ENCODE peak calls at places on chromosomes 13 and 19, in five cellular contexts. P is H1, J is HCT116, Y is Panc1, D is K562. W is an unnamed sample.

GRCh38 chr13:58087566-58087965 is 456.0 kb downstream of the PCDH17 start:
- DNase-seq in P (no peak), J (no peak), Y (no peak), D (no peak), W (no peak)

GRCh38 chr13:110811751-110812110 is 98.2 kb downstream of the ING1 start:
- DNase-seq in P (no peak), J (no peak), Y (no peak), D (no peak), W (no peak)

GRCh38 chr19:10402441-10403038 is 802 bp downstream of the CDC37 start:
- DNase-seq in P (no peak), J (no peak), Y (no peak), D (peak), W (peak)

GRCh38 chr13:52447815-52448552 is 2.5 kb downstream of the VPS36 start:
- DNase-seq in P (no peak), J (no peak), Y (no peak), D (peak), W (no peak)

GRCh38 chr19:50332264-50333038 is 3.3 kb upstream of the KCNC3 start:
- DNase-seq in P (peak), J (no peak), Y (no peak), D (peak), W (no peak)

GRCh38 chr19:39497850-39498261 is 891 bp upstream of the DLL3 start:
- DNase-seq in P (peak), J (no peak), Y (no peak), D (peak), W (peak)

GRCh38 chr13:107211073-107211472 is 643.1 kb upstream of the ARGLU1 start:
- DNase-seq in P (peak), J (peak), Y (peak), D (peak), W (peak)

GRCh38 chr13:19695829-19696228 is 62.4 kb downstream of the MPHOSPH8 start:
- DNase-seq in P (no peak), J (no peak), Y (no peak), D (no peak), W (no peak)

GRCh38 chr13:106468207-106468606 is 67.3 kb downstream of the EFNB2 start:
- DNase-seq in P (no peak), J (no peak), Y (no peak), D (no peak), W (no peak)

GRCh38 chr19:31337007-31337914 is 12.0 kb downstream of the TSHZ3 start:
- DNase-seq in P (no peak), J (no peak), Y (no peak), D (no peak), W (no peak)

GRCh38 chr19:3243851-3244700 is 19.6 kb downstream of the CELF5 start:
- DNase-seq in P (peak), J (peak), Y (no peak), D (peak), W (peak)

GRCh38 chr19:34254552-34255432 is at the start of gene GARRE1:
- DNase-seq in P (peak), J (no peak), Y (no peak), D (peak), W (no peak)

GRCh38 chr19:2587001-2587719 is 111.2 kb downstream of the GADD45B start:
- DNase-seq in P (no peak), J (no peak), Y (no peak), D (no peak), W (no peak)

GRCh38 chr19:34241513-34242337 is 12.6 kb upstream of the GARRE1 start:
- DNase-seq in P (peak), J (no peak), Y (no peak), D (peak), W (peak)

GRCh38 chr13:112486386-112487126 is 101.4 kb downstream of the TUBGCP3 start:
- DNase-seq in P (peak), J (no peak), Y (no peak), D (no peak), W (no peak)

GRCh38 chr13:30257433-30258099 is 49.8 kb downstream of the KATNAL1 start:
- DNase-seq in P (peak), J (no peak), Y (no peak), D (no peak), W (no peak)

GRCh38 chr19:30076751-30077670 is 135.0 kb downstream of the URI1 start:
- DNase-seq in P (no peak), J (no peak), Y (no peak), D (no peak), W (no peak)

GRCh38 chr13:51811920-51812328 is 8.0 kb upstream of the DHRS12 start:
- DNase-seq in P (no peak), J (no peak), Y (no peak), D (peak), W (no peak)

GRCh38 chr13:112067871-112068305 is 939 bp downstream of the SOX1 start:
- DNase-seq in P (peak), J (no peak), Y (no peak), D (no peak), W (no peak)

GRCh38 chr19:7426986-7427385 is 61.8 kb downstream of the PEX11G start:
- DNase-seq in P (no peak), J (no peak), Y (no peak), D (no peak), W (no peak)

GRCh38 chr19:53157601-53158000 is 1.3 kb downstream of the ZNF347 start:
- DNase-seq in P (peak), J (no peak), Y (no peak), D (peak), W (no peak)

GRCh38 chr19:378706-379105 is 30.2 kb downstream of the C2CD4C start:
- DNase-seq in P (no peak), J (no peak), Y (no peak), D (no peak), W (no peak)

GRCh38 chr13:27183561-27184147 is 12.0 kb upstream of the USP12 start:
- DNase-seq in P (no peak), J (no peak), Y (no peak), D (no peak), W (no peak)

GRCh38 chr13:49877629-49878218 is 58.4 kb downstream of the SPRYD7 start:
- DNase-seq in P (no peak), J (no peak), Y (no peak), D (no peak), W (no peak)

GRCh38 chr19:48476176-48476575 is 7.0 kb downstream of the CYTH2 start:
- DNase-seq in P (no peak), J (no peak), Y (no peak), D (no peak), W (no peak)

GRCh38 chr13:42836930-42837329 is 55.5 kb downstream of the FAM216B start:
- DNase-seq in P (no peak), J (peak), Y (no peak), D (no peak), W (no peak)

GRCh38 chr13:112579310-112579843 is 8.6 kb downstream of the TUBGCP3 start:
- DNase-seq in P (no peak), J (no peak), Y (no peak), D (no peak), W (no peak)

GRCh38 chr19:47729799-47730520 is 15.4 kb upstream of the NOP53 start:
- DNase-seq in P (peak), J (no peak), Y (no peak), D (peak), W (peak)

GRCh38 chr13:51136276-51136980 is 25.4 kb upstream of the C13orf42 start:
- DNase-seq in P (peak), J (no peak), Y (no peak), D (no peak), W (no peak)

GRCh38 chr13:40116008-40116407 is 460.5 kb downstream of the COG6 start:
- DNase-seq in P (no peak), J (peak), Y (no peak), D (peak), W (peak)

GRCh38 chr19:5585461-5586299 is 17.9 kb upstream of the TINCR start:
- DNase-seq in P (peak), J (no peak), Y (no peak), D (peak), W (no peak)

GRCh38 chr13:28754698-28755545 is 36.2 kb upstream of the SLC46A3 start:
- DNase-seq in P (peak), J (peak), Y (no peak), D (peak), W (peak)

GRCh38 chr19:48558018-48558684 is 6.2 kb downstream of the SULT2B1 start:
- DNase-seq in P (no peak), J (peak), Y (no peak), D (peak), W (peak)

GRCh38 chr13:102726430-102726829 is 31.6 kb upstream of the METTL21C start:
- DNase-seq in P (no peak), J (no peak), Y (no peak), D (peak), W (peak)

GRCh38 chr19:40718774-40719391 is 2.0 kb downstream of the ITPKC start:
- DNase-seq in P (no peak), J (peak), Y (no peak), D (peak), W (peak)

GRCh38 chr13:38804536-38804935 is 117.7 kb downstream of the FREM2 start:
- DNase-seq in P (no peak), J (no peak), Y (no peak), D (no peak), W (no peak)
- TF ChIP-seq SIN3A in P (no peak), J (no peak), Y (no peak), D (no peak), W (no peak)

DNA sequence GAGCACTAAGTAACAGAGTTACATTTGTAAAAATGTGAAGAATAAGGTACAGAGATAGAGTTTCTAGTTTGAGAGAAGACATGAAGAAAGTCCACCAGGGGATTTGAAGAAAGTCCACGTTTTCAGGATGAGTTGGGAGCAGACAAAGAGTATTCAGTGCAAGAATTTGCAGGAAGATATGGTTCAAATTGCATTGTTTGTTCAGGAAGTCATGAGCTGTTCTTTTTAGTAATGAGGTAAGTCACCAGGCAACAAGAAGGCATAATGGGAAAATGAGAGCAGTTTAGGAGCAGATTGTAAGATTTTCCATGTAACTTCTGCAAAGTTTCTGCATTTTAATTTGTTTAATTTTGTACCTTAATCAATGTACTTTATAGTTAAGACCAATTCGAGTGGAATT is 618.0 kb downstream of the DACH1 start:
- DNase-seq in P (no peak), J (no peak), Y (no peak), D (no peak), W (no peak)
- TF ChIP-seq SIN3A in P (no peak), J (no peak), Y (no peak), D (no peak), W (no peak)

DNA sequence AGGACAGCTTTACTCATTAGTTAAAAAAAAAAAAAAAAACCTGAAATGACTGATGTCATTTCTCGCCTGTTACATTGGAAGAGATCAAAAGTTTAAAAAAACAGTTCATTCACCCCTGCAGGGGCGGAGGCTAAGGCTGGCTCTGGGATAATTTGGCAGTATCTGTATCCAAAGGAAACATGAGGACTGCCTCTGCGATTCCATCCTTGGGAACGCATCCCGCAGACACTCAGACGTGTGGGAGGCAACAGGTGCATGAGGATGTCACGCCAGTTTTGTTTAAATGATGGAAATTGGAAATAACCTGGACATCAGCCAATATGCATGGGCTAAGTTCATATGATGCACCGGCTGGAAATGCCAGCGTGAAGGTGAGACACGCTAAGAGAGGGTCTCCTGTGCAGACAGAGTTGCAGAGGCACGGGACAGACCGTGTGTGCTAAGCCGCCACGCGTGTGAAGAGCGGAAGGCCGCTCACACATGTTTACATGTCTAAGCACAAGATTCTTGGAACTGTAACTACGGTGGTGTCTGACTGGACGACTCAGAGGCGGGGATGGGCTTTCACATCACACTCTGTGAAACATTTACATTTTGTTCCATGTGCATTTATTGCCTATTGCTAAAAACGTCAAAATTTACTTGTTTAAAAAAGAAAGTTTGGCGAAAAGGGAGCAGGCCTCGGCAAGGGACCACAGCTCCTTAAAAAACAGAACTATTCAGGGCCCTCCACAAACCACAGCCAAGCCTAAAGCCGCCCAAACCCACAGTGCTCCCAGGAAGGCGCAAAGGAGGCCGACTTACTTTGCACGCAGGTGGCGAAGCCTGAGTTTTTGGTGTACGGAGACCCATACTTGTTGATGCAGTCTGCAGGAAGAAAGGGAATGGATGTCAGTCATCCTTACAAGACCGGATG is 17.9 kb downstream of the GAS6 start:
- DNase-seq in P (no peak), J (no peak), Y (no peak), D (no peak), W (no peak)
- TF ChIP-seq SIN3A in P (no peak), J (no peak), Y (no peak), D (no peak), W (no peak)

GRCh38 chr19:35294328-35294727 is 2.4 kb downstream of the MAG start:
- DNase-seq in P (no peak), J (no peak), Y (no peak), D (no peak), W (no peak)
- TF ChIP-seq SIN3A in P (no peak), J (no peak), Y (no peak), D (no peak), W (no peak)

GRCh38 chr13:77422724-77423123 is 95.8 kb upstream of the MYCBP2 start:
- DNase-seq in P (no peak), J (no peak), Y (no peak), D (no peak), W (no peak)
- TF ChIP-seq SIN3A in P (no peak), J (no peak), Y (no peak), D (no peak), W (no peak)

DNA sequence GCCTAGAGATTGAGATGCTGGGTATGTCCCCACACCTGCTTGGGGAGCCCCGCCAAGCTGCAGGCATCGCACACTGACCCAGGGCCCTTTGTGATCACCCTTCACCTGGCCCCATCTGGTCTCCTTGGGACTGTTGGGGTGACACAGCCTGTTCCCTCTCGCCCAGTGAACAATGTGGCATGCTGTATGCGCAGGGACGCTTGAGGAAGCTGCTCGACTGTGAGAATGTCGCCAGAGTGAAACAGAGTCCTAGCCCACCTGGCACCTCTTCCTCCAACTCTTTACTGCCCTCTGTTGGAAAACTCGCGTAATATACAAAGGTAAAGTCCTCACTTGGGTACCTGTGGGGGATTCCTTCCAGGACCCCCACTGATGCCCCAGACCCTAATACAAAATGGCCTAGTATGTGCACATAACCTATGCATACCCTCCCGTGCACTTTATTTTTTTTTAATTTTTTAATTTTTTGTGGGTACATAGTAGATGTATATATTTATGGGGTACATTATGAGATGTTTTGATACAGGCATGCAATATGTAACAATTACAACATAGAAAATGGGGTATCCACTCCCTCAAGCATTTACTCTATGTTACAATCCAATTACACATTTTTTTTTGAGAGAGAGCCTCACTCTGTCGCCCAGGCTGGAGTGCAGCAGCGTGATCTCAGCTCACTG is 9.0 kb downstream of the BLOC1S3 start:
- DNase-seq in P (peak), J (no peak), Y (no peak), D (peak), W (peak)
- TF ChIP-seq SIN3A in P (no peak), J (no peak), Y (no peak), D (no peak), W (no peak)